ENCODE peak calls at places on chromosomes 16 and 17, in ten cellular contexts. One of them, this sample, is unnamed.

GRCh38 chr17:30358055-30358760 is 20.5 kb upstream of the CPD start:
- DNase-seq in CD8-positive, alpha-beta memory T cell: no peak
- DNase-seq in fibroblast of lung: no peak
- DNase-seq in lung: no peak
- DNase-seq in left ventricle myocardium inferior: no peak
- DNase-seq in effector memory CD4-positive, alpha-beta T cell: no peak
- DNase-seq in ovary: no peak
- DNase-seq in right atrium auricular region: no peak
- DNase-seq in sigmoid colon: no peak
- DNase-seq in PC-9: no peak
- DNase-seq in this sample: no peak

GRCh38 chr16:11413907-11414595 is 68.8 kb downstream of the RMI2 start:
- DNase-seq in CD8-positive, alpha-beta memory T cell: no peak
- DNase-seq in fibroblast of lung: no peak
- DNase-seq in lung: no peak
- DNase-seq in left ventricle myocardium inferior: no peak
- DNase-seq in effector memory CD4-positive, alpha-beta T cell: no peak
- DNase-seq in ovary: no peak
- DNase-seq in right atrium auricular region: no peak
- DNase-seq in sigmoid colon: no peak
- DNase-seq in PC-9: no peak
- DNase-seq in this sample: no peak

GRCh38 chr16:49833055-49833454 is 22.9 kb downstream of the ZNF423 start:
- DNase-seq in CD8-positive, alpha-beta memory T cell: no peak
- DNase-seq in fibroblast of lung: no peak
- DNase-seq in lung: no peak
- DNase-seq in left ventricle myocardium inferior: peak; percentile 73
- DNase-seq in effector memory CD4-positive, alpha-beta T cell: no peak
- DNase-seq in ovary: peak; percentile 61
- DNase-seq in right atrium auricular region: peak; percentile 88
- DNase-seq in sigmoid colon: peak; percentile 90
- DNase-seq in PC-9: no peak
- DNase-seq in this sample: no peak

GRCh38 chr17:2406271-2406902 is 5.5 kb upstream of the MNT start:
- DNase-seq in CD8-positive, alpha-beta memory T cell: no peak
- DNase-seq in fibroblast of lung: no peak
- DNase-seq in lung: no peak
- DNase-seq in left ventricle myocardium inferior: no peak
- DNase-seq in effector memory CD4-positive, alpha-beta T cell: no peak
- DNase-seq in ovary: peak; percentile 11
- DNase-seq in right atrium auricular region: no peak
- DNase-seq in sigmoid colon: peak; percentile 69
- DNase-seq in PC-9: peak; percentile 61
- DNase-seq in this sample: no peak

GRCh38 chr16:17072104-17072503 is 398.7 kb downstream of the XYLT1 start:
- DNase-seq in CD8-positive, alpha-beta memory T cell: no peak
- DNase-seq in fibroblast of lung: peak; percentile 50
- DNase-seq in lung: no peak
- DNase-seq in left ventricle myocardium inferior: no peak
- DNase-seq in effector memory CD4-positive, alpha-beta T cell: no peak
- DNase-seq in ovary: no peak
- DNase-seq in right atrium auricular region: no peak
- DNase-seq in sigmoid colon: no peak
- DNase-seq in PC-9: no peak
- DNase-seq in this sample: no peak

GRCh38 chr16:17512636-17513220 is 42.0 kb upstream of the XYLT1 start:
- DNase-seq in CD8-positive, alpha-beta memory T cell: no peak
- DNase-seq in fibroblast of lung: peak; percentile 96
- DNase-seq in lung: no peak
- DNase-seq in left ventricle myocardium inferior: no peak
- DNase-seq in effector memory CD4-positive, alpha-beta T cell: no peak
- DNase-seq in ovary: no peak
- DNase-seq in right atrium auricular region: no peak
- DNase-seq in sigmoid colon: no peak
- DNase-seq in PC-9: no peak
- DNase-seq in this sample: no peak

GRCh38 chr17:16197276-16197675 is 18.1 kb downstream of the NCOR1 start:
- DNase-seq in CD8-positive, alpha-beta memory T cell: no peak
- DNase-seq in fibroblast of lung: no peak
- DNase-seq in lung: no peak
- DNase-seq in left ventricle myocardium inferior: no peak
- DNase-seq in effector memory CD4-positive, alpha-beta T cell: no peak
- DNase-seq in ovary: no peak
- DNase-seq in right atrium auricular region: no peak
- DNase-seq in sigmoid colon: no peak
- DNase-seq in PC-9: no peak
- DNase-seq in this sample: no peak

GRCh38 chr17:8740486-8740885 is 4.2 kb downstream of the CCDC42 start:
- DNase-seq in CD8-positive, alpha-beta memory T cell: peak; percentile 47
- DNase-seq in fibroblast of lung: no peak
- DNase-seq in lung: no peak
- DNase-seq in left ventricle myocardium inferior: no peak
- DNase-seq in effector memory CD4-positive, alpha-beta T cell: peak; percentile 12
- DNase-seq in ovary: no peak
- DNase-seq in right atrium auricular region: no peak
- DNase-seq in sigmoid colon: no peak
- DNase-seq in PC-9: no peak
- DNase-seq in this sample: no peak

GRCh38 chr17:79408251-79408650 is 202.6 kb downstream of the RBFOX3 start:
- DNase-seq in CD8-positive, alpha-beta memory T cell: no peak
- DNase-seq in fibroblast of lung: no peak
- DNase-seq in lung: no peak
- DNase-seq in left ventricle myocardium inferior: no peak
- DNase-seq in effector memory CD4-positive, alpha-beta T cell: no peak
- DNase-seq in ovary: no peak
- DNase-seq in right atrium auricular region: no peak
- DNase-seq in sigmoid colon: no peak
- DNase-seq in PC-9: no peak
- DNase-seq in this sample: no peak

GRCh38 chr17:79405823-79406222 is 205.0 kb downstream of the RBFOX3 start:
- DNase-seq in CD8-positive, alpha-beta memory T cell: no peak
- DNase-seq in fibroblast of lung: no peak
- DNase-seq in lung: no peak
- DNase-seq in left ventricle myocardium inferior: no peak
- DNase-seq in effector memory CD4-positive, alpha-beta T cell: no peak
- DNase-seq in ovary: no peak
- DNase-seq in right atrium auricular region: no peak
- DNase-seq in sigmoid colon: no peak
- DNase-seq in PC-9: no peak
- DNase-seq in this sample: no peak

GRCh38 chr17:79406316-79406715 is 204.5 kb downstream of the RBFOX3 start:
- DNase-seq in CD8-positive, alpha-beta memory T cell: no peak
- DNase-seq in fibroblast of lung: no peak
- DNase-seq in lung: no peak
- DNase-seq in left ventricle myocardium inferior: no peak
- DNase-seq in effector memory CD4-positive, alpha-beta T cell: no peak
- DNase-seq in ovary: no peak
- DNase-seq in right atrium auricular region: no peak
- DNase-seq in sigmoid colon: no peak
- DNase-seq in PC-9: no peak
- DNase-seq in this sample: no peak

GRCh38 chr17:79404136-79404911 is 206.5 kb downstream of the RBFOX3 start:
- DNase-seq in CD8-positive, alpha-beta memory T cell: no peak
- DNase-seq in fibroblast of lung: no peak
- DNase-seq in lung: no peak
- DNase-seq in left ventricle myocardium inferior: no peak
- DNase-seq in effector memory CD4-positive, alpha-beta T cell: no peak
- DNase-seq in ovary: no peak
- DNase-seq in right atrium auricular region: no peak
- DNase-seq in sigmoid colon: no peak
- DNase-seq in PC-9: no peak
- DNase-seq in this sample: no peak

DNA sequence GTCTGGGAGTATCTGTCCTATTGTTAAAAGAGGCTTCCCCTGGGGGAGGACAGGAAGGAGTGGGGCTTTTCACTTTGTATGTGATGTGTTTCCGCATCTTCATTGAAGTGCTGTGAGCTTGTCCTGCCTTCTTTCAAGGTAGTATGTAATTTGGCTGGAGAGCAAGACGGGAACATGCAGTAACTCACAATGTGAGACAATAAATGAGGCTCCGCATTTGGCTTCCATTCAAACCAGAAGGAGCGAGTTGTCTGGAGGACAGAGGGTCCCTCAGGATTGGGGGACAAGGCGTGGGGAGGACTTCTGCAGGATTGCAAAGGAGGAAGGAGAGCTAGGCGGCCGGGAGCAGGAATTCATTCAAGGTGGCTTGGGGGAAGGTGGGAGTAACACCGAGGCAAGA is 203.5 kb downstream of the RBFOX3 start:
- DNase-seq in CD8-positive, alpha-beta memory T cell: no peak
- DNase-seq in fibroblast of lung: no peak
- DNase-seq in lung: no peak
- DNase-seq in left ventricle myocardium inferior: no peak
- DNase-seq in effector memory CD4-positive, alpha-beta T cell: no peak
- DNase-seq in ovary: no peak
- DNase-seq in right atrium auricular region: no peak
- DNase-seq in sigmoid colon: no peak
- DNase-seq in PC-9: no peak
- DNase-seq in this sample: no peak
- H3K4me3 ChIP-seq in CD8-positive, alpha-beta memory T cell: no peak overlapping the region
- H3K4me3 ChIP-seq in fibroblast of lung: no peak overlapping the region
- H3K4me3 ChIP-seq in lung: no peak overlapping the region
- H3K4me3 ChIP-seq in left ventricle myocardium inferior: no peak overlapping the region
- H3K4me3 ChIP-seq in effector memory CD4-positive, alpha-beta T cell: no peak overlapping the region
- H3K4me3 ChIP-seq in ovary: no peak overlapping the region
- H3K4me3 ChIP-seq in right atrium auricular region: no peak overlapping the region
- H3K4me3 ChIP-seq in sigmoid colon: no peak overlapping the region
- H3K4me3 ChIP-seq in PC-9: no peak overlapping the region
- H3K4me3 ChIP-seq in this sample: no peak overlapping the region

GRCh38 chr17:61335105-61335844 is 64.4 kb upstream of the TBX2 start:
- DNase-seq in CD8-positive, alpha-beta memory T cell: no peak
- DNase-seq in fibroblast of lung: peak; percentile 82
- DNase-seq in lung: no peak
- DNase-seq in left ventricle myocardium inferior: no peak
- DNase-seq in effector memory CD4-positive, alpha-beta T cell: no peak
- DNase-seq in ovary: peak; percentile 38
- DNase-seq in right atrium auricular region: no peak
- DNase-seq in sigmoid colon: no peak
- DNase-seq in PC-9: no peak
- DNase-seq in this sample: no peak

GRCh38 chr17:61338874-61339478 is 60.7 kb upstream of the TBX2 start:
- DNase-seq in CD8-positive, alpha-beta memory T cell: no peak
- DNase-seq in fibroblast of lung: no peak
- DNase-seq in lung: no peak
- DNase-seq in left ventricle myocardium inferior: no peak
- DNase-seq in effector memory CD4-positive, alpha-beta T cell: no peak
- DNase-seq in ovary: no peak
- DNase-seq in right atrium auricular region: no peak
- DNase-seq in sigmoid colon: no peak
- DNase-seq in PC-9: no peak
- DNase-seq in this sample: no peak

GRCh38 chr17:61338000-61338864 is 61.4 kb upstream of the TBX2 start:
- DNase-seq in CD8-positive, alpha-beta memory T cell: no peak
- DNase-seq in fibroblast of lung: peak; percentile 89
- DNase-seq in lung: no peak
- DNase-seq in left ventricle myocardium inferior: no peak
- DNase-seq in effector memory CD4-positive, alpha-beta T cell: no peak
- DNase-seq in ovary: no peak
- DNase-seq in right atrium auricular region: no peak
- DNase-seq in sigmoid colon: no peak
- DNase-seq in PC-9: peak; percentile 4
- DNase-seq in this sample: no peak

GRCh38 chr17:61335845-61336655 is 63.6 kb upstream of the TBX2 start:
- DNase-seq in CD8-positive, alpha-beta memory T cell: no peak
- DNase-seq in fibroblast of lung: peak; percentile 90
- DNase-seq in lung: peak; percentile 49
- DNase-seq in left ventricle myocardium inferior: no peak
- DNase-seq in effector memory CD4-positive, alpha-beta T cell: no peak
- DNase-seq in ovary: no peak
- DNase-seq in right atrium auricular region: no peak
- DNase-seq in sigmoid colon: no peak
- DNase-seq in PC-9: no peak
- DNase-seq in this sample: no peak

DNA sequence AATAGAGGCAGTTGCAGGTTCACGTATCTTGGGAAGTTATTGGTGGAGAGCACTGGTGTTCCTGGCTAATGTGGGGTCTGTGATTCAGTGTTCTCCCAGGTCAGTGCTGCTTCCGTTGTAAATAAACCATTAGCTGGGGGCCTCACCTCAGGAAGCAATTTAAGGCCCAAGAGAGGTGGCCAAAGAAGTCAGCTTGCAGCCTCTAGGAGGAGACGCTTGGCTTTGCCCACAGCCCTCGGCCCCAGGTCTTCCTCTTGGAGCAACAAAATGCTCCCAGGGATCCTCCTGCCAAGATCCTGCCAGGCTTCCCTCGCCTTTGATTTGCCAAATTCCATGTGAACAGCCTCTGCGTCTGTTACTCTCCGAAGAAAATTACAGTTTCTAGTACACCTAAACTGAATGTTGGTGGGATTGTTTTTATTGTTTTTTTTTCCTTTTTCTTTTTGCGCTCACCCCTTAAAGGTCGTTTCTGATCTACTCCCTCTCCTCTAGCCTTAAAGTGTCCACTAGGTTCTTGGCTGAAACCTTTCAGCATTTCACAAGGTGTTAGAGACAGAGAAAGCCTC is 62.3 kb upstream of the TBX2 start:
- DNase-seq in CD8-positive, alpha-beta memory T cell: no peak
- DNase-seq in fibroblast of lung: peak; percentile 32
- DNase-seq in lung: no peak
- DNase-seq in left ventricle myocardium inferior: no peak
- DNase-seq in effector memory CD4-positive, alpha-beta T cell: no peak
- DNase-seq in ovary: no peak
- DNase-seq in right atrium auricular region: no peak
- DNase-seq in sigmoid colon: no peak
- DNase-seq in PC-9: no peak
- DNase-seq in this sample: no peak
- H3K27me3 ChIP-seq in CD8-positive, alpha-beta memory T cell: no peaks in the 10 kb centered on the region
- H3K27me3 ChIP-seq in fibroblast of lung: no peaks in the 10 kb centered on the region
- H3K27me3 ChIP-seq in lung: no peaks in the 10 kb centered on the region
- H3K27me3 ChIP-seq in left ventricle myocardium inferior: peaks cover 36% of the 10 kb centered on the region
- H3K27me3 ChIP-seq in effector memory CD4-positive, alpha-beta T cell: no peaks in the 10 kb centered on the region
- H3K27me3 ChIP-seq in ovary: no peaks in the 10 kb centered on the region
- H3K27me3 ChIP-seq in right atrium auricular region: no peaks in the 10 kb centered on the region
- H3K27me3 ChIP-seq in sigmoid colon: no peaks in the 10 kb centered on the region
- H3K27me3 ChIP-seq in PC-9: no peaks in the 10 kb centered on the region
- H3K27me3 ChIP-seq in this sample: peaks cover 2% of the 10 kb centered on the region

GRCh38 chr16:16050106-16050505 is 100.7 kb downstream of the ABCC1 start:
- DNase-seq in CD8-positive, alpha-beta memory T cell: no peak
- DNase-seq in fibroblast of lung: no peak
- DNase-seq in lung: no peak
- DNase-seq in left ventricle myocardium inferior: no peak
- DNase-seq in effector memory CD4-positive, alpha-beta T cell: no peak
- DNase-seq in ovary: no peak
- DNase-seq in right atrium auricular region: no peak
- DNase-seq in sigmoid colon: no peak
- DNase-seq in PC-9: no peak
- DNase-seq in this sample: no peak
- H3K36me3 ChIP-seq in CD8-positive, alpha-beta memory T cell: peaks cover 36% of the 10 kb centered on the region
- H3K36me3 ChIP-seq in fibroblast of lung: peaks cover 36% of the 10 kb centered on the region
- H3K36me3 ChIP-seq in lung: peaks cover 47% of the 10 kb centered on the region
- H3K36me3 ChIP-seq in left ventricle myocardium inferior: peaks cover 69% of the 10 kb centered on the region
- H3K36me3 ChIP-seq in effector memory CD4-positive, alpha-beta T cell: peaks cover 67% of the 10 kb centered on the region
- H3K36me3 ChIP-seq in ovary: no peaks in the 10 kb centered on the region
- H3K36me3 ChIP-seq in right atrium auricular region: peaks cover 43% of the 10 kb centered on the region
- H3K36me3 ChIP-seq in sigmoid colon: peaks cover 27% of the 10 kb centered on the region
- H3K36me3 ChIP-seq in PC-9: peaks cover 57% of the 10 kb centered on the region
- H3K36me3 ChIP-seq in this sample: peaks cover 7% of the 10 kb centered on the region

DNA sequence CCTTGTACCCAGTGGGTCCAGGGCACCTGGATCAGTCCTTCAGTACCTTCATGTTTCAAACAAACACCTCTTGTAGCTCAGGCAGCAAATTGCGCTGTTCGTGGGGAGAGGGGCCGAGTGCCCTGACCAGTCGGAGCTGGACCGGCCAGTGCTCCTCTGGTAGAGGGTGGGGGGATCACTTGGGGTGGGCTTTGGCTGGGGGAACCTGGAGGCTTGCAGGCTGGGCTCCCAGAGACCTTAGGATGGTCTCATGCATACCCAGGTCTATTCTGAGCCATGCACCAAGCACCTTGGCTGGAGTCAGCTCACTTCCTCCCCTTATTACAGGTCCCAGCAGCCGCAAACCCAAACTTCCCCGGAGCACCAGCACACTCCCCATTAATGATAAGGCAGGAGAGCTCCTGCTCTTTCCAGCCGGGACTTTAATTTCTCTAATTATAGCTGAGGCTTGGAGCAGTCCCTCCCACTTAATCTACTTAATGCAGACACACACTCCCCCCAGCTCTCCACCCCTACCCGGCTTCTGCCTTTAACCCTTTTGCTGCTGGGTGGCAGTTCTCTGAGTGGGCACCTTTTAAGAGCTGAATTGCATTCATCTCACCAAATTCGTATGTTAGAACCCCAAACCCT is 26.3 kb upstream of the MGAT5B start:
- DNase-seq in CD8-positive, alpha-beta memory T cell: no peak
- DNase-seq in fibroblast of lung: no peak
- DNase-seq in lung: no peak
- DNase-seq in left ventricle myocardium inferior: no peak
- DNase-seq in effector memory CD4-positive, alpha-beta T cell: no peak
- DNase-seq in ovary: no peak
- DNase-seq in right atrium auricular region: no peak
- DNase-seq in sigmoid colon: no peak
- DNase-seq in PC-9: no peak
- DNase-seq in this sample: no peak
- H3K4me3 ChIP-seq in CD8-positive, alpha-beta memory T cell: no peak overlapping the region
- H3K4me3 ChIP-seq in fibroblast of lung: no peak overlapping the region
- H3K4me3 ChIP-seq in lung: no peak overlapping the region
- H3K4me3 ChIP-seq in left ventricle myocardium inferior: no peak overlapping the region
- H3K4me3 ChIP-seq in effector memory CD4-positive, alpha-beta T cell: no peak overlapping the region
- H3K4me3 ChIP-seq in ovary: no peak overlapping the region
- H3K4me3 ChIP-seq in right atrium auricular region: no peak overlapping the region
- H3K4me3 ChIP-seq in sigmoid colon: no peak overlapping the region
- H3K4me3 ChIP-seq in PC-9: no peak overlapping the region
- H3K4me3 ChIP-seq in this sample: no peak overlapping the region

This sample was measured in kidney epithelial cell.